ENCODE peak calls at places on chromosomes 1 and 21, in six cellular contexts. B, A, U, H, E and L are unnamed samples. For H3K4me1, the result is how much of the 10 kb centered on the place peaks cover.

GRCh38 chr1:9442986-9443385 is 96.3 kb upstream of the SLC25A33 start:
- DNase-seq in B (no peak), A (no peak), U (no peak), H (no peak), E (peak), L (no peak)

GRCh38 chr1:160460214-160460642 is 59.9 kb downstream of the VANGL2 start:
- DNase-seq in B (no peak), A (no peak), U (no peak), H (no peak), E (no peak), L (no peak)

GRCh38 chr1:20729155-20729931 is 3.2 kb downstream of the SH2D5 start:
- DNase-seq in B (no peak), A (no peak), U (no peak), H (no peak), E (no peak), L (no peak)

GRCh38 chr1:198270421-198270820 is 113.6 kb downstream of the NEK7 start:
- DNase-seq in B (no peak), A (no peak), U (no peak), H (no peak), E (no peak), L (no peak)

GRCh38 chr1:211900411-211900810 is 69.8 kb upstream of the LPGAT1 start:
- DNase-seq in B (no peak), A (no peak), U (no peak), H (no peak), E (no peak), L (no peak)

GRCh38 chr1:182527680-182528079 is 61.4 kb downstream of the RNASEL start:
- DNase-seq in B (no peak), A (no peak), U (no peak), H (no peak), E (no peak), L (no peak)

GRCh38 chr1:109271458-109271857 is 11.5 kb downstream of the PSRC1 start:
- DNase-seq in B (no peak), A (no peak), U (no peak), H (no peak), E (no peak), L (no peak)

GRCh38 chr1:61100578-61100977 is 18.2 kb downstream of the NFIA start:
- DNase-seq in B (no peak), A (no peak), U (no peak), H (no peak), E (no peak), L (no peak)

GRCh38 chr1:29839726-29840125 is 603.4 kb downstream of the PTPRU start:
- DNase-seq in B (no peak), A (no peak), U (no peak), H (no peak), E (no peak), L (no peak)

GRCh38 chr1:216740334-216740733 is 17.1 kb upstream of the ESRRG start:
- DNase-seq in B (no peak), A (no peak), U (no peak), H (no peak), E (no peak), L (no peak)

GRCh38 chr1:49060766-49061165 is 284.1 kb upstream of the BEND5 start:
- DNase-seq in B (no peak), A (no peak), U (no peak), H (no peak), E (no peak), L (no peak)

DNA sequence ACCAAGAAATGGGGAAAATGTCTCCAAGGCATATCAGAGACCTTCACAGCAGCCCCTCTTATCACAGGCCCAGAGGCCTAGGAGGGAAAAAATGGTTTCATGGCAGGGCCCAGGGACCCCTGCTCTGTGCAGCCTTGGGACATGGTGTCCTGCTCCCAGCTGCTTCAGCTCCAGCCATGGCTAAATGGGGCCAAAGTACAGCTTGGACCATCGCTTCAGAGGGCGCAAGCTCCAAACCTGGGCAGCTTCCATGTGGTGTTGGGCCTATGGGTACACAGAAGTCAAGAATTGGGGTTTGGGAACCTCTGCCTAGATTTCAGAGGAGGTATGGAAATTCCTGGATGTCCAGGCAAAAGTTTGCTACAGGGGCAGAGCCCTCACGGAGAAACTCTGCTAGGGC is 282.4 kb upstream of the BEND5 start:
- DNase-seq in B (no peak), A (no peak), U (no peak), H (no peak), E (no peak), L (no peak)
- H3K4me1 ChIP-seq in B (under half), A (under half), U (under half), H (under half), E (under half), L (under half)

GRCh38 chr1:39131940-39132339 is 72.6 kb upstream of the MACF1 start:
- DNase-seq in B (no peak), A (no peak), U (no peak), H (no peak), E (no peak), L (no peak)
- H3K4me3 ChIP-seq in B (no peak), A (no peak), U (no peak), H (no peak), E (no peak), L (no peak)

DNA sequence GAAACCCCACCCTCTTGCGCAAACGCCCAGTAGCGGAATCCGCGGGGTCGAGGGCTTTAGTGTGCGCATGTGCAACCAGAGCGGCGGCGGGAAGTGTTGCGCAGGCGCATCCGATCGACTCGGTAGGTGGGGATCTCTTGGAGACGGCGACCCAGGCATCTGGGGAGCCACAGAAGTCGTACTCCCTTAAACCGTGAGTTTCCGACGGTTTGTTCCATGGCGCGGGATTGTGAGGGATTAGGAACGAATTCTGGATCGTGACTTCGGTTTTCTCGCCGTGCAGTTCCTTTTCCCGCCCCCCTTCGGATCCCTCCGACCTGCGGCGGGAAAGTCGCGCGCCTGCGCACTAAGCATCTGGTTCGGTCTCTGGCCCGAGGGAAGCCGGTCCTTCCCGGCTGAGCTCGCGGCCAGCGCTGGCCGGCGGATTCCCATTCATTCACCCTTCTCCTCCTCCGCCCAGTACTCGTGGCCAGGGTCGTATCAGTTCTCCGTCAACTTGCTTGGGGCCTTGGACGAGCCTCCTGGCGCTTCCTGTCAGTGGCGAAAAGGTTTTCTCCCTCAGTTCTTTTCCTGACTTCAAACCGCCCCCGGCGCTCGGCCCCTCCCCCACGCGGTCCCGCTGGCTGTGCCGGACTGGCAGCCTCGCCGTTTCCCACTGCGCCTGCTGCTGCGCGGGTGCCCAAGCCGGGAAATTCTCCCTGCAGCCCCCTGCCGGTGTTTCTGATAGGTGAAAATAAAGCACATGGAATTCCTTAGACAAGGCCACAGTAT is at the start of gene CDC7:
- DNase-seq in B (peak), A (peak), U (peak), H (peak), E (peak), L (peak)
- H2BK120ac ChIP-seq in B (peak), A (no peak), U (peak), H (no peak), E (peak), L (no peak)

DNA sequence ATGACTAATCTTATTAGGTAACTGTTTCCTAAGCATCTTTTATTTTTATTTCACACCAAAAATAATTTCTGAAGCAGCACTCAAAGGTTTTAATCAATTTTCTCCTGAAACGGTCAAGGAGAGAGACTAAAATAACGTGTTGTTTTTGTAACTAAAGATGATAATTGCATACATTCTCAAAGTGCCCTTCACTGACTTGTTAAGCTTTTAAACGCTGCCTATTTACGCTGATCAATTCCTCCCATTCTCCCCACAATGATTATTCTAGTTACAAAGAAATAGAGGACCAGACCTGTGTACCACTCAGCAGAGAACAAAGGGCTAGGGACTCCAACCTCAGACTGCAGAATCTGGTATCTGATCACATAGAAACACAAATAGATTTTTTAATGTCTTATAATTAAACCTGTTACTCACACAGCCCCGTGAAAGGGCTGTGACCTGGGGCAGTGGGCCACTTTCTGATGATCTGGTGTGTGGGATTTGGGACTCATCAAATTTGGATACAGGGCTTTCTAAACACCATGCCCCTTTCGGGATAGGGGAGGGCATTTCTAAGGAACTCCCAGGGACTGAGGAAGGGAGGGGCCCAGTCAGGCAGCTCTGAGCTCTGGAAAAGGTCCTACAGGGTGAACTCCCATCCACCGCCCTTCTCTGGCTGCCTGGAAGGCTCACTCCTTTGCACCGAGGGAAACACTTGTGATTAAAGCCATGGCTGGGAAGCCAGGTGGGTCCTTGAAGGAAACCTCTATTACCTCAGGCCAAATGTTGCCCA is 65.2 kb downstream of the BCAR3 start:
- DNase-seq in B (no peak), A (no peak), U (no peak), H (no peak), E (no peak), L (peak)
- H3K4me1 ChIP-seq in B (under half), A (under half), U (under half), H (under half), E (half or more), L (under half)

DNA sequence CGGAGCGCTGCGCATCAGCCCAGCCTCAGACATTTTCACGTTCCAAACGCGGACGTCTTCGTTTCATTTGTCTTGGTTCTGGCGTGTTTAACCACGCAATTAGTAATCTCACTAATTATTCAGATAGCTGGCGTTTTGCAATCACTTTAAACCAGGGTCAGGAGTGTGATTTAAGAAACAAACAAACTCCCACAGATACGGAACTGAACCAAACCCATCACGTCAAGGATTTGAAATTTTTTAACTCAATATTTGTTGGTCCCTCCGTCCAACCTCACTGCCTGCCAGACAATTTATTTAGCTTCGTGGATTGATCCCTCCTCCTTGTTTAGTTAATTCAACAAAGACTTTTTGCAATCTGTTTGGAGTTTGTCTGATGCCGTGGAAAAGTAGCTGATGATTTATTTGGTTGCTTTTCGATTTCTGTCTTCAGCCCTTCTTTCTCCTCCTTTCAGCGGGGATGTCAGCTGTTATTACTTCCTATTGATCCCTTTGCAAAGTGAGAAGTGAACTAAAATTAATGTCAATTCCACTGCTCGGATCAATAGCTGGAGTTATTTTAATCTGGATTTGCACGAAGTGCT is 4.1 kb downstream of the RNF220 start:
- DNase-seq in B (no peak), A (no peak), U (no peak), H (no peak), E (no peak), L (no peak)
- H3K4me3 ChIP-seq in B (no peak), A (peak), U (peak), H (no peak), E (no peak), L (no peak)

GRCh38 chr1:184878602-184879001 is 95.7 kb downstream of the NIBAN1 start:
- DNase-seq in B (no peak), A (no peak), U (no peak), H (no peak), E (no peak), L (no peak)

GRCh38 chr1:184883304-184883815 is 90.9 kb downstream of the NIBAN1 start:
- DNase-seq in B (no peak), A (no peak), U (no peak), H (no peak), E (peak), L (no peak)

GRCh38 chr1:184882649-184883303 is 91.5 kb downstream of the NIBAN1 start:
- DNase-seq in B (no peak), A (no peak), U (peak), H (no peak), E (no peak), L (no peak)

GRCh38 chr1:184879876-184880275 is 94.4 kb downstream of the NIBAN1 start:
- DNase-seq in B (no peak), A (no peak), U (no peak), H (no peak), E (no peak), L (no peak)

GRCh38 chr1:184881941-184882648 is 92.2 kb downstream of the NIBAN1 start:
- DNase-seq in B (no peak), A (no peak), U (no peak), H (no peak), E (peak), L (no peak)
- H2BK120ac ChIP-seq in B (no peak), A (no peak), U (no peak), H (no peak), E (no peak), L (no peak)

GRCh38 chr1:26695417-26696190 is at the start of gene ARID1A:
- DNase-seq in B (peak), A (peak), U (peak), H (peak), E (peak), L (peak)
- H3K4me1 ChIP-seq in B (under half), A (under half), U (under half), H (under half), E (under half), L (under half)

GRCh38 chr1:118815909-118816308 is 172.2 kb downstream of the TBX15 start:
- DNase-seq in B (no peak), A (no peak), U (no peak), H (no peak), E (no peak), L (no peak)
- H3K4me3 ChIP-seq in B (no peak), A (no peak), U (no peak), H (no peak), E (no peak), L (no peak)

GRCh38 chr1:207628776-207629175 is 16.2 kb upstream of the CR1L start:
- DNase-seq in B (no peak), A (no peak), U (no peak), H (no peak), E (no peak), L (no peak)

GRCh38 chr1:207633226-207633625 is 11.7 kb upstream of the CR1L start:
- DNase-seq in B (no peak), A (no peak), U (no peak), H (no peak), E (no peak), L (no peak)

GRCh38 chr1:207627496-207627895 is 17.4 kb upstream of the CR1L start:
- DNase-seq in B (no peak), A (no peak), U (no peak), H (no peak), E (no peak), L (no peak)

GRCh38 chr1:207626972-207627337 is 18.0 kb upstream of the CR1L start:
- DNase-seq in B (no peak), A (no peak), U (no peak), H (no peak), E (no peak), L (no peak)

GRCh38 chr1:207631137-207631536 is 13.8 kb upstream of the CR1L start:
- DNase-seq in B (no peak), A (no peak), U (no peak), H (no peak), E (no peak), L (no peak)
- H2BK120ac ChIP-seq in B (no peak), A (no peak), U (peak), H (no peak), E (no peak), L (no peak)

GRCh38 chr21:34129039-34129891 is 55.9 kb downstream of the MRPS6 start:
- DNase-seq in B (peak), A (peak), U (peak), H (peak), E (no peak), L (peak)
- H3K4me1 ChIP-seq in B (under half), A (under half), U (under half), H (under half), E (under half), L (under half)